ENCODE peak calls at places on chromosomes 3 and 15, in ten cellular contexts. One of them, this sample, is unnamed.

GRCh38 chr3:71542548-71543370 is 40.8 kb downstream of the FOXP1 start:
- DNase-seq in hepatocyte: peak
- DNase-seq in fibroblast of pulmonary artery: peak
- DNase-seq in uterus: peak
- DNase-seq in brain microvascular endothelial cell: peak
- DNase-seq in neural progenitor cell: no peak
- DNase-seq in heart right ventricle: peak
- DNase-seq in astrocyte of the spinal cord: peak
- DNase-seq in fibroblast of mammary gland: peak
- DNase-seq in OCI-LY7: peak
- DNase-seq in this sample: peak

GRCh38 chr3:167941234-167941995 is 154.3 kb downstream of the GOLIM4 start:
- DNase-seq in OCI-LY7: no peak
- DNase-seq in fibroblast of pulmonary artery: peak
- DNase-seq in astrocyte of the spinal cord: peak
- DNase-seq in hepatocyte: peak
- DNase-seq in neural progenitor cell: peak
- DNase-seq in heart right ventricle: peak
- DNase-seq in fibroblast of mammary gland: peak
- DNase-seq in uterus: peak
- DNase-seq in brain microvascular endothelial cell: peak
- DNase-seq in this sample: peak

GRCh38 chr3:61409638-61410037 is 151.7 kb upstream of the PTPRG start:
- DNase-seq in OCI-LY7: no peak
- DNase-seq in uterus: no peak
- DNase-seq in hepatocyte: no peak
- DNase-seq in brain microvascular endothelial cell: no peak
- DNase-seq in neural progenitor cell: no peak
- DNase-seq in heart right ventricle: no peak
- DNase-seq in fibroblast of mammary gland: no peak
- DNase-seq in fibroblast of pulmonary artery: no peak
- DNase-seq in astrocyte of the spinal cord: no peak
- DNase-seq in this sample: no peak

GRCh38 chr3:165195628-165196576 is at the start of gene SLITRK3:
- DNase-seq in astrocyte of the spinal cord: no peak
- DNase-seq in uterus: peak
- DNase-seq in OCI-LY7: no peak
- DNase-seq in fibroblast of mammary gland: no peak
- DNase-seq in fibroblast of pulmonary artery: no peak
- DNase-seq in hepatocyte: peak
- DNase-seq in brain microvascular endothelial cell: no peak
- DNase-seq in neural progenitor cell: peak
- DNase-seq in heart right ventricle: no peak
- DNase-seq in this sample: no peak

GRCh38 chr3:16407365-16407764 is 106.1 kb downstream of the RFTN1 start:
- DNase-seq in OCI-LY7: no peak
- DNase-seq in fibroblast of mammary gland: no peak
- DNase-seq in hepatocyte: no peak
- DNase-seq in heart right ventricle: no peak
- DNase-seq in brain microvascular endothelial cell: no peak
- DNase-seq in neural progenitor cell: no peak
- DNase-seq in uterus: no peak
- DNase-seq in astrocyte of the spinal cord: no peak
- DNase-seq in fibroblast of pulmonary artery: no peak
- DNase-seq in this sample: no peak

GRCh38 chr15:43210807-43211206 is 10.0 kb downstream of the EPB42 start:
- DNase-seq in brain microvascular endothelial cell: no peak
- DNase-seq in fibroblast of mammary gland: no peak
- DNase-seq in neural progenitor cell: no peak
- DNase-seq in OCI-LY7: no peak
- DNase-seq in uterus: no peak
- DNase-seq in heart right ventricle: no peak
- DNase-seq in astrocyte of the spinal cord: no peak
- DNase-seq in fibroblast of pulmonary artery: no peak
- DNase-seq in hepatocyte: no peak
- DNase-seq in this sample: no peak

GRCh38 chr3:127170794-127171193 is 22.1 kb upstream of the PRR23E start:
- DNase-seq in hepatocyte: peak
- DNase-seq in neural progenitor cell: peak
- DNase-seq in OCI-LY7: no peak
- DNase-seq in brain microvascular endothelial cell: peak
- DNase-seq in uterus: no peak
- DNase-seq in fibroblast of mammary gland: peak
- DNase-seq in astrocyte of the spinal cord: peak
- DNase-seq in heart right ventricle: no peak
- DNase-seq in fibroblast of pulmonary artery: peak
- DNase-seq in this sample: peak

GRCh38 chr3:139935866-139936817 is 1.2 kb downstream of the CLSTN2 start:
- DNase-seq in hepatocyte: peak
- DNase-seq in fibroblast of mammary gland: no peak
- DNase-seq in astrocyte of the spinal cord: peak
- DNase-seq in OCI-LY7: no peak
- DNase-seq in fibroblast of pulmonary artery: no peak
- DNase-seq in neural progenitor cell: peak
- DNase-seq in heart right ventricle: peak
- DNase-seq in uterus: peak
- DNase-seq in brain microvascular endothelial cell: peak
- DNase-seq in this sample: no peak

GRCh38 chr3:175266478-175266877 is 407.3 kb downstream of the NAALADL2 start:
- DNase-seq in hepatocyte: no peak
- DNase-seq in neural progenitor cell: no peak
- DNase-seq in astrocyte of the spinal cord: peak
- DNase-seq in uterus: no peak
- DNase-seq in fibroblast of pulmonary artery: peak
- DNase-seq in OCI-LY7: no peak
- DNase-seq in heart right ventricle: no peak
- DNase-seq in fibroblast of mammary gland: peak
- DNase-seq in brain microvascular endothelial cell: no peak
- DNase-seq in this sample: no peak

GRCh38 chr3:125602752-125603649 is 7.7 kb upstream of the OSBPL11 start:
- DNase-seq in heart right ventricle: no peak
- DNase-seq in hepatocyte: no peak
- DNase-seq in uterus: no peak
- DNase-seq in neural progenitor cell: peak
- DNase-seq in astrocyte of the spinal cord: peak
- DNase-seq in OCI-LY7: no peak
- DNase-seq in fibroblast of mammary gland: peak
- DNase-seq in fibroblast of pulmonary artery: peak
- DNase-seq in brain microvascular endothelial cell: peak
- DNase-seq in this sample: no peak

GRCh38 chr3:194285859-194286197 is 65.3 kb downstream of the CPN2 start:
- DNase-seq in brain microvascular endothelial cell: no peak
- DNase-seq in neural progenitor cell: peak
- DNase-seq in fibroblast of pulmonary artery: peak
- DNase-seq in uterus: no peak
- DNase-seq in hepatocyte: no peak
- DNase-seq in OCI-LY7: no peak
- DNase-seq in fibroblast of mammary gland: no peak
- DNase-seq in astrocyte of the spinal cord: peak
- DNase-seq in heart right ventricle: no peak
- DNase-seq in this sample: no peak

GRCh38 chr15:73079570-73079969 is 27.3 kb downstream of the NEO1 start:
- DNase-seq in uterus: no peak
- DNase-seq in astrocyte of the spinal cord: no peak
- DNase-seq in neural progenitor cell: no peak
- DNase-seq in brain microvascular endothelial cell: no peak
- DNase-seq in heart right ventricle: no peak
- DNase-seq in fibroblast of mammary gland: no peak
- DNase-seq in hepatocyte: no peak
- DNase-seq in fibroblast of pulmonary artery: peak
- DNase-seq in OCI-LY7: no peak
- DNase-seq in this sample: no peak

GRCh38 chr3:124826703-124827102 is 60.5 kb downstream of the ITGB5 start:
- DNase-seq in fibroblast of mammary gland: peak
- DNase-seq in neural progenitor cell: no peak
- DNase-seq in astrocyte of the spinal cord: peak
- DNase-seq in brain microvascular endothelial cell: peak
- DNase-seq in heart right ventricle: no peak
- DNase-seq in OCI-LY7: no peak
- DNase-seq in uterus: peak
- DNase-seq in hepatocyte: no peak
- DNase-seq in fibroblast of pulmonary artery: peak
- DNase-seq in this sample: peak

DNA sequence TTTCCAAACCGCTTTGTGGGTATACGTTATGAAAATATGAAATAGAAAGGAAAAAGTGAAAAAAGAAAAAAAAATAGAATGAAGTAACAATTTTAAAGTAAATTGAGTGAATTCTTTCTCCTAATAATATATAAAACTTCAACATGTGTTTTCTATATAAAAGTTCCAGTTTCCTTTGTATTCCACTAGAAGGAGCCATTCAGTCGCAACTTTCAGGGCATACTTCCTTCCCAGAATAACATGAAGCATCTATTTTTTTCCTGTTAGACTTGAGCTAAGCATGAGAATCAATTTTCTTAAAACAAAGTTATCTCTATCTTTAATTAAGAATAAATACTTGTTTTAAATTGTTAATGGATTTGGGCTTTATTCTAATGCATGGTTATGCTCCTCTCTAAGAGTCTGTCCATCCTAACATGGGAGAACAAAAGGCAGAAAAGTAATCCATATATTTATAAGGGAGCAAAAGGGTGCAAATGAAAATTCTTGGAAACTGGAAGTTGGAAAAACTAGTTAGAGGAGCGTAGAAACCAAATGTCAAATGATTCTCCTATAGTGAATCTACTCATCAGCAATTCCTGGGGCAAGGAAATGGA is 16.0 kb upstream of the VGLL3 start:
- DNase-seq in heart right ventricle: no peak
- DNase-seq in fibroblast of mammary gland: peak
- DNase-seq in uterus: no peak
- DNase-seq in astrocyte of the spinal cord: peak
- DNase-seq in OCI-LY7: no peak
- DNase-seq in neural progenitor cell: no peak
- DNase-seq in fibroblast of pulmonary artery: peak
- DNase-seq in brain microvascular endothelial cell: no peak
- DNase-seq in hepatocyte: peak
- DNase-seq in this sample: peak
- TF ChIP-seq CTCF in heart right ventricle: no peak
- TF ChIP-seq CTCF in fibroblast of mammary gland: peak
- TF ChIP-seq CTCF in uterus: peak
- TF ChIP-seq CTCF in astrocyte of the spinal cord: peak
- TF ChIP-seq CTCF in OCI-LY7: peak
- TF ChIP-seq CTCF in neural progenitor cell: peak
- TF ChIP-seq CTCF in fibroblast of pulmonary artery: peak
- TF ChIP-seq CTCF in brain microvascular endothelial cell: peak
- TF ChIP-seq CTCF in hepatocyte: peak
- TF ChIP-seq CTCF in this sample: peak

GRCh38 chr15:101813803-101814534 is 2.0 kb downstream of the OR4F15 start:
- DNase-seq in hepatocyte: no peak
- DNase-seq in astrocyte of the spinal cord: no peak
- DNase-seq in fibroblast of pulmonary artery: no peak
- DNase-seq in OCI-LY7: no peak
- DNase-seq in uterus: no peak
- DNase-seq in brain microvascular endothelial cell: no peak
- DNase-seq in fibroblast of mammary gland: peak
- DNase-seq in heart right ventricle: no peak
- DNase-seq in neural progenitor cell: no peak
- DNase-seq in this sample: peak
- TF ChIP-seq CTCF in hepatocyte: no peak
- TF ChIP-seq CTCF in astrocyte of the spinal cord: no peak
- TF ChIP-seq CTCF in fibroblast of pulmonary artery: no peak
- TF ChIP-seq CTCF in OCI-LY7: no peak
- TF ChIP-seq CTCF in uterus: no peak
- TF ChIP-seq CTCF in brain microvascular endothelial cell: no peak
- TF ChIP-seq CTCF in fibroblast of mammary gland: no peak
- TF ChIP-seq CTCF in heart right ventricle: no peak
- TF ChIP-seq CTCF in neural progenitor cell: no peak
- TF ChIP-seq CTCF in this sample: no peak

DNA sequence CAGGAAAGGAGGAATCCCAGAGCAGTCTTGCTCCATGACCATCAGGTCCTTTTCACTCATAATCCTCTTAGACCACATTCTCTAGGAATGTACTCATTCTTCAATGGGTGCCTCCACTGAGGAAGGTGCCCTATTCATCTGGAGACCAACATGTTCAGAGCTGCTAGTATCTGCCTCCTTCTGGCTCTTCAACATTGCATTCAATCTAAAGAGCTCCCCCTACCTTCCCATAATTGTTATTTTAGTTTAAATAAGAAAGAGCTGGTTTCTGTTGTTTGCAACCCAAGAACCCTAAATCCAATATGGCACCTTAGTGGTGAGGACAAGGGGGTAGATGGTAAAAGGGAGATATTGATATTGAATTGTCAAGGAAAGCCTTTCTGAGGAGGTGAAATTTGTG is 67.6 kb downstream of the SCN11A start:
- DNase-seq in fibroblast of pulmonary artery: no peak
- DNase-seq in OCI-LY7: no peak
- DNase-seq in uterus: no peak
- DNase-seq in heart right ventricle: no peak
- DNase-seq in brain microvascular endothelial cell: no peak
- DNase-seq in neural progenitor cell: no peak
- DNase-seq in fibroblast of mammary gland: no peak
- DNase-seq in astrocyte of the spinal cord: no peak
- DNase-seq in hepatocyte: no peak
- DNase-seq in this sample: no peak
- TF ChIP-seq CTCF in fibroblast of pulmonary artery: no peak
- TF ChIP-seq CTCF in OCI-LY7: peak
- TF ChIP-seq CTCF in uterus: no peak
- TF ChIP-seq CTCF in heart right ventricle: no peak
- TF ChIP-seq CTCF in brain microvascular endothelial cell: no peak
- TF ChIP-seq CTCF in neural progenitor cell: no peak
- TF ChIP-seq CTCF in fibroblast of mammary gland: peak
- TF ChIP-seq CTCF in astrocyte of the spinal cord: peak
- TF ChIP-seq CTCF in hepatocyte: no peak
- TF ChIP-seq CTCF in this sample: peak

GRCh38 chr3:14453841-14454630 is 51.6 kb downstream of the SLC6A6 start:
- DNase-seq in uterus: no peak
- DNase-seq in brain microvascular endothelial cell: no peak
- DNase-seq in heart right ventricle: no peak
- DNase-seq in fibroblast of pulmonary artery: no peak
- DNase-seq in fibroblast of mammary gland: no peak
- DNase-seq in astrocyte of the spinal cord: no peak
- DNase-seq in hepatocyte: no peak
- DNase-seq in neural progenitor cell: no peak
- DNase-seq in OCI-LY7: no peak
- DNase-seq in this sample: no peak

GRCh38 chr3:14452676-14453367 is 50.4 kb downstream of the SLC6A6 start:
- DNase-seq in uterus: peak
- DNase-seq in hepatocyte: peak
- DNase-seq in astrocyte of the spinal cord: peak
- DNase-seq in neural progenitor cell: no peak
- DNase-seq in brain microvascular endothelial cell: peak
- DNase-seq in OCI-LY7: no peak
- DNase-seq in fibroblast of pulmonary artery: peak
- DNase-seq in fibroblast of mammary gland: peak
- DNase-seq in heart right ventricle: peak
- DNase-seq in this sample: peak

GRCh38 chr3:14455571-14456317 is 53.3 kb downstream of the SLC6A6 start:
- DNase-seq in fibroblast of pulmonary artery: no peak
- DNase-seq in neural progenitor cell: no peak
- DNase-seq in fibroblast of mammary gland: no peak
- DNase-seq in hepatocyte: no peak
- DNase-seq in astrocyte of the spinal cord: no peak
- DNase-seq in uterus: peak
- DNase-seq in heart right ventricle: no peak
- DNase-seq in brain microvascular endothelial cell: no peak
- DNase-seq in OCI-LY7: no peak
- DNase-seq in this sample: no peak

GRCh38 chr3:14453368-14453710 is 50.9 kb downstream of the SLC6A6 start:
- DNase-seq in OCI-LY7: no peak
- DNase-seq in fibroblast of pulmonary artery: no peak
- DNase-seq in uterus: no peak
- DNase-seq in brain microvascular endothelial cell: no peak
- DNase-seq in astrocyte of the spinal cord: no peak
- DNase-seq in hepatocyte: no peak
- DNase-seq in neural progenitor cell: no peak
- DNase-seq in heart right ventricle: no peak
- DNase-seq in fibroblast of mammary gland: no peak
- DNase-seq in this sample: no peak

GRCh38 chr3:14454644-14455310 is 52.4 kb downstream of the SLC6A6 start:
- DNase-seq in OCI-LY7: no peak
- DNase-seq in hepatocyte: no peak
- DNase-seq in uterus: no peak
- DNase-seq in fibroblast of pulmonary artery: no peak
- DNase-seq in astrocyte of the spinal cord: no peak
- DNase-seq in brain microvascular endothelial cell: no peak
- DNase-seq in fibroblast of mammary gland: no peak
- DNase-seq in neural progenitor cell: no peak
- DNase-seq in heart right ventricle: no peak
- DNase-seq in this sample: no peak
- TF ChIP-seq CTCF in OCI-LY7: no peak
- TF ChIP-seq CTCF in hepatocyte: no peak
- TF ChIP-seq CTCF in uterus: no peak
- TF ChIP-seq CTCF in fibroblast of pulmonary artery: no peak
- TF ChIP-seq CTCF in astrocyte of the spinal cord: no peak
- TF ChIP-seq CTCF in brain microvascular endothelial cell: no peak
- TF ChIP-seq CTCF in fibroblast of mammary gland: no peak
- TF ChIP-seq CTCF in neural progenitor cell: no peak
- TF ChIP-seq CTCF in heart right ventricle: no peak
- TF ChIP-seq CTCF in this sample: no peak

This sample was measured in HFFc6.